ENCODE peak calls at places on chromosomes 12 and 14, in seven cellular contexts. E is lower lobe of right lung; C is ovary; I is effector memory CD4-positive, alpha-beta T cell; K is K562; T is fibroblast of lung; F is stomach. S is an unnamed sample. For H3K4me1, the result is how much of the 10 kb centered on the place peaks cover.

GRCh38 chr12:9754097-9754964 is 6.4 kb downstream of the CD69 start:
- DNase-seq in I (no peak), F (no peak), T (no peak), K (no peak), C (no peak), E (no peak), S (no peak)

GRCh38 chr12:50314629-50315312 is 31.5 kb upstream of the LIMA1 start:
- DNase-seq in F (no peak), T (peak), I (no peak), K (peak), E (no peak), C (no peak), S (no peak)

GRCh38 chr12:96212456-96213375 is 18.5 kb downstream of the ELK3 start:
- DNase-seq in C (no peak), K (no peak), E (no peak), F (no peak), T (no peak), I (no peak), S (no peak)

GRCh38 chr12:120495189-120495722 is 657 bp upstream of the DYNLL1 start:
- DNase-seq in K (no peak), T (no peak), I (no peak), E (no peak), C (no peak), F (no peak), S (no peak)

GRCh38 chr12:108575199-108575912 is 13.0 kb downstream of the ISCU start:
- DNase-seq in F (no peak), K (no peak), C (no peak), I (no peak), T (no peak), E (no peak), S (peak)

GRCh38 chr12:6072302-6072752 is 52.1 kb downstream of the VWF start:
- DNase-seq in F (no peak), K (no peak), I (no peak), T (peak), E (no peak), C (no peak), S (no peak)

GRCh38 chr12:56350662-56351061 is 9.2 kb downstream of the STAT2 start:
- DNase-seq in F (no peak), E (no peak), T (no peak), K (no peak), I (no peak), C (no peak), S (no peak)

GRCh38 chr14:52860209-52860608 is 68.8 kb upstream of the GNPNAT1 start:
- DNase-seq in F (no peak), K (no peak), I (no peak), E (no peak), T (no peak), C (no peak), S (no peak)

GRCh38 chr14:22388669-22389625 is 200.1 kb downstream of the DAD1 start:
- DNase-seq in F (no peak), I (no peak), K (no peak), T (peak), E (no peak), C (no peak), S (no peak)

GRCh38 chr12:109959411-109960093 is 36.6 kb downstream of the GIT2 start:
- DNase-seq in C (no peak), T (no peak), E (no peak), K (no peak), I (no peak), F (no peak), S (no peak)

GRCh38 chr14:70884595-70885342 is 22.5 kb upstream of the PCNX1 start:
- DNase-seq in F (no peak), C (no peak), E (no peak), K (peak), T (no peak), I (no peak), S (no peak)

GRCh38 chr12:989751-990278 is 1.2 kb upstream of the ERC1 start:
- DNase-seq in I (no peak), C (peak), F (no peak), K (peak), E (no peak), T (peak), S (peak)

GRCh38 chr12:108664338-108665258 is 30.9 kb upstream of the SELPLG start:
- DNase-seq in K (peak), F (peak), T (peak), I (peak), C (peak), E (peak), S (peak)

GRCh38 chr12:122123761-122124145 is 45.2 kb downstream of the MLXIP start:
- DNase-seq in E (peak), K (no peak), T (no peak), I (no peak), C (no peak), F (no peak), S (no peak)
- H3K4me1 ChIP-seq in E (under half), K (under half), T (under half), I (under half), C (under half), F (under half), S (under half)

GRCh38 chr12:82694276-82694675 is 7.6 kb downstream of the TMTC2 start:
- DNase-seq in F (no peak), E (no peak), K (no peak), T (no peak), I (no peak), C (no peak), S (no peak)

GRCh38 chr12:82695531-82695930 is 8.8 kb downstream of the TMTC2 start:
- DNase-seq in I (no peak), E (no peak), K (no peak), C (no peak), F (no peak), T (no peak), S (no peak)

GRCh38 chr12:82696543-82696942 is 9.8 kb downstream of the TMTC2 start:
- DNase-seq in I (no peak), T (no peak), K (no peak), E (no peak), F (no peak), C (no peak), S (no peak)

GRCh38 chr12:82694970-82695369 is 8.3 kb downstream of the TMTC2 start:
- DNase-seq in F (no peak), C (no peak), I (no peak), T (peak), E (no peak), K (no peak), S (no peak)

DNA sequence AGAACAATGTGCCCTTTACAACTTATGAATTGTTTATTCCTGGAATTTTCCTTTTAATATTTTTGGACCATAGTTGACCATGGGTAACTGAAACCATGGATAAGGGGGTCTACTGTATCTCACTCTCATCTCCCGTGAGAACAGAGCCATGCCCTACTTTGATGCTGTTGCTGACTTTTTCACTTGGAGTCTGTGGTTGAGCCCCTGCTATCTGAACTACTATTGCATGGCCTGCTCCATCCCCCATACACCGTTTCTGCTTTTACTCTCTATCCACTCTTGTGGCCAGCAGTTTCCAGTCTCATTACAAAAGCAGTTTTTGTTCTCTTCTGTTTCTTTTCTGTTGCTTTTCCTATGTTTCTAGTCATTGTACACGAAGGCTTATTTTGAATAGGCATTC is 12.3 kb downstream of the TMTC2 start:
- DNase-seq in I (no peak), F (no peak), C (no peak), T (no peak), E (no peak), K (no peak), S (no peak)
- H3K4me1 ChIP-seq in I (under half), F (under half), C (under half), T (under half), E (under half), K (under half), S (under half)

GRCh38 chr12:62760779-62761178 is 174.2 kb downstream of the PPM1H start:
- DNase-seq in E (no peak), K (peak), C (no peak), F (no peak), I (no peak), T (peak), S (no peak)
- H3K4me1 ChIP-seq in E (under half), K (under half), C (under half), F (under half), I (under half), T (under half), S (under half)

GRCh38 chr14:21106506-21107359 is 5.9 kb downstream of the TMEM253 start:
- DNase-seq in K (peak), I (peak), T (peak), E (peak), C (peak), F (peak), S (peak)
- H3K4me1 ChIP-seq in K (half or more), I (under half), T (under half), E (under half), C (under half), F (under half), S (under half)

GRCh38 chr12:12788675-12789368 is 3.4 kb downstream of the APOLD1 start:
- DNase-seq in I (peak), C (peak), E (no peak), K (peak), F (peak), T (peak), S (no peak)

GRCh38 chr12:12788131-12788530 is 2.7 kb downstream of the APOLD1 start:
- DNase-seq in I (no peak), K (no peak), E (no peak), C (no peak), F (no peak), T (no peak), S (no peak)

GRCh38 chr12:12791756-12792346 is 6.4 kb downstream of the APOLD1 start:
- DNase-seq in C (no peak), K (no peak), I (no peak), E (no peak), F (no peak), T (no peak), S (no peak)

GRCh38 chr12:12792421-12792820 is 7.0 kb downstream of the APOLD1 start:
- DNase-seq in C (no peak), I (no peak), E (no peak), F (no peak), K (no peak), T (no peak), S (no peak)

DNA sequence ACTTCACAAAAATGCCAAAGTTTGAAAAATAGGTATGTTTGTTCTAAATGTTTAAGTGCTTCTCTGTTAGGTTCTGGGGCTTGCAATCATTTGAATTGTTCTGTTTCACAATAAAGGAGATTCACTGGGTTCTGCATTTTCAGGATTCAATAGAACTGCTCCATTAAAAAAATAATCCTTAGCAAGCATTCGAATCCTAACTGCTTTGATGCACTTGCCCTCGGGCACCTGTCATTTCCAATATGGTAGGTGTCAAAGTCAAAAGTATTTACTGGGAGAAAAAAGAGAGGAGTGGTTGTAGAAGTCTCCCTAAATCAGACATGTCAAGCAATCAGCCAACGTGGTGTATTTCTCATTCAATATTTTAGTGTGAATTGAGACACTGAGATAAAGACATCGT is 5.5 kb downstream of the APOLD1 start:
- DNase-seq in K (no peak), T (no peak), C (no peak), E (no peak), F (no peak), I (no peak), S (no peak)
- H3K4me1 ChIP-seq in K (under half), T (under half), C (under half), E (under half), F (under half), I (under half), S (under half)

GRCh38 chr14:104971447-104972240 is 6.5 kb downstream of the AHNAK2 start:
- DNase-seq in C (peak), F (no peak), I (no peak), T (no peak), K (no peak), E (peak), S (no peak)
- H3K4me1 ChIP-seq in C (under half), F (half or more), I (under half), T (under half), K (under half), E (half or more), S (under half)